ENCODE peak calls at places on chromosome 19, in nine cellular contexts. J is CD4-positive, alpha-beta T cell; L is activated T-helper 1 cell treated with Interleukin-2 at 50 U/mL for 16 hours; T is neural progenitor cell; V is ACHN; E is LoVo; N is stimulated activated CD4-positive, alpha-beta T cell treated with anti-CD3 and anti-CD28 coated beads, TNF-alpha, amount 100 ng/mL, for 4 hours; A is GDM1; Z is neural crest cell. K is an unnamed sample.
A peak's percentile ranks its signal among the peaks of the same experiment; 100 is the strongest.

GRCh38 chr19:11204943-11205349 is 7.6 kb upstream of the KANK2 start:
- DNase-seq in J (no peak), L (no peak), T (no peak), V (peak; percentile 86), E (no peak), N (no peak), A (peak; percentile 30), Z (no peak), K (no peak)

GRCh38 chr19:46381346-46381745 is 32.0 kb downstream of the CCDC8 start:
- DNase-seq in J (no peak), L (no peak), T (no peak), V (no peak), E (no peak), N (no peak), A (no peak), Z (no peak), K (no peak)

GRCh38 chr19:31350033-31350692 is 927 bp upstream of the TSHZ3 start:
- DNase-seq in J (no peak), L (no peak), T (peak; percentile 38), V (peak; percentile 36), E (no peak), N (no peak), A (no peak), Z (no peak), K (no peak)

GRCh38 chr19:55256562-55257460 is 2.0 kb downstream of the PPP6R1 start:
- DNase-seq in J (no peak), L (no peak), T (no peak), V (no peak), E (no peak), N (no peak), A (no peak), Z (no peak), K (no peak)

GRCh38 chr19:17846146-17846545 is 1.6 kb downstream of the JAK3 start:
- DNase-seq in J (no peak), L (peak; percentile 31), T (no peak), V (no peak), E (no peak), N (no peak), A (no peak), Z (no peak), K (no peak)

GRCh38 chr19:36245210-36246005 is 30.5 kb downstream of the ZNF146 start:
- DNase-seq in J (no peak), L (no peak), T (peak; percentile 87), V (no peak), E (no peak), N (no peak), A (no peak), Z (peak; percentile 26), K (no peak)

GRCh38 chr19:48900477-48901452 is 653 bp downstream of the NUCB1 start:
- DNase-seq in J (no peak), L (no peak), T (no peak), V (peak; percentile 23), E (no peak), N (no peak), A (no peak), Z (no peak), K (no peak)

GRCh38 chr19:1512671-1513491 is at the start of gene ADAMTSL5:
- DNase-seq in J (peak; percentile 44), L (peak; percentile 59), T (peak; percentile 45), V (peak; percentile 72), E (peak; percentile 85), N (peak; percentile 35), A (no peak), Z (no peak), K (no peak)

GRCh38 chr19:10293637-10294367 is 4.0 kb downstream of the ICAM5 start:
- DNase-seq in J (no peak), L (no peak), T (peak; percentile 14), V (no peak), E (no peak), N (no peak), A (no peak), Z (no peak), K (no peak)